ENCODE peak calls at places on chromosome 5, in nine cellular contexts. One of them, this sample, is unnamed.

GRCh38 chr5:38660194-38660668 is 103.8 kb upstream of the LIFR start:
- DNase-seq in HCEC 1CT: no peak
- DNase-seq in KG1: no peak
- DNase-seq in glutamatergic neuron: peak
- DNase-seq in stimulated activated CD4-positive, alpha-beta T cell treated with anti-CD3 and anti-CD28 coated beads, Interleukin-1b, Interleukin-23, amount 100 ng/mL, for 4 hours: no peak
- DNase-seq in NCI-H1436: peak
- DNase-seq in neuronal stem cell: peak
- DNase-seq in stomach: no peak
- DNase-seq in endothelial cell: no peak
- DNase-seq in this sample: no peak

GRCh38 chr5:52262844-52263243 is 524.9 kb upstream of the ITGA1 start:
- DNase-seq in HCEC 1CT: no peak
- DNase-seq in KG1: no peak
- DNase-seq in glutamatergic neuron: no peak
- DNase-seq in stimulated activated CD4-positive, alpha-beta T cell treated with anti-CD3 and anti-CD28 coated beads, Interleukin-1b, Interleukin-23, amount 100 ng/mL, for 4 hours: no peak
- DNase-seq in NCI-H1436: peak
- DNase-seq in neuronal stem cell: no peak
- DNase-seq in stomach: no peak
- DNase-seq in endothelial cell: no peak
- DNase-seq in this sample: no peak

GRCh38 chr5:3385874-3386536 is 209.6 kb upstream of the IRX1 start:
- DNase-seq in HCEC 1CT: no peak
- DNase-seq in KG1: no peak
- DNase-seq in glutamatergic neuron: no peak
- DNase-seq in stimulated activated CD4-positive, alpha-beta T cell treated with anti-CD3 and anti-CD28 coated beads, Interleukin-1b, Interleukin-23, amount 100 ng/mL, for 4 hours: no peak
- DNase-seq in NCI-H1436: no peak
- DNase-seq in neuronal stem cell: no peak
- DNase-seq in stomach: no peak
- DNase-seq in endothelial cell: no peak
- DNase-seq in this sample: no peak

GRCh38 chr5:56175465-56175864 is 57.7 kb downstream of the ANKRD55 start:
- DNase-seq in HCEC 1CT: peak
- DNase-seq in KG1: no peak
- DNase-seq in glutamatergic neuron: no peak
- DNase-seq in stimulated activated CD4-positive, alpha-beta T cell treated with anti-CD3 and anti-CD28 coated beads, Interleukin-1b, Interleukin-23, amount 100 ng/mL, for 4 hours: no peak
- DNase-seq in NCI-H1436: no peak
- DNase-seq in neuronal stem cell: peak
- DNase-seq in stomach: no peak
- DNase-seq in endothelial cell: no peak
- DNase-seq in this sample: no peak

GRCh38 chr5:55062039-55062779 is 38.2 kb downstream of the GZMK start:
- DNase-seq in HCEC 1CT: no peak
- DNase-seq in KG1: no peak
- DNase-seq in glutamatergic neuron: no peak
- DNase-seq in stimulated activated CD4-positive, alpha-beta T cell treated with anti-CD3 and anti-CD28 coated beads, Interleukin-1b, Interleukin-23, amount 100 ng/mL, for 4 hours: peak
- DNase-seq in NCI-H1436: no peak
- DNase-seq in neuronal stem cell: no peak
- DNase-seq in stomach: no peak
- DNase-seq in endothelial cell: no peak
- DNase-seq in this sample: no peak

GRCh38 chr5:96885518-96886338 is 9.4 kb downstream of the ERAP2 start:
- DNase-seq in HCEC 1CT: no peak
- DNase-seq in KG1: no peak
- DNase-seq in glutamatergic neuron: no peak
- DNase-seq in stimulated activated CD4-positive, alpha-beta T cell treated with anti-CD3 and anti-CD28 coated beads, Interleukin-1b, Interleukin-23, amount 100 ng/mL, for 4 hours: no peak
- DNase-seq in NCI-H1436: no peak
- DNase-seq in neuronal stem cell: no peak
- DNase-seq in stomach: no peak
- DNase-seq in endothelial cell: no peak
- DNase-seq in this sample: no peak

GRCh38 chr5:66144074-66144798 is at the start of gene SREK1:
- DNase-seq in HCEC 1CT: peak
- DNase-seq in KG1: peak
- DNase-seq in glutamatergic neuron: peak
- DNase-seq in stimulated activated CD4-positive, alpha-beta T cell treated with anti-CD3 and anti-CD28 coated beads, Interleukin-1b, Interleukin-23, amount 100 ng/mL, for 4 hours: peak
- DNase-seq in NCI-H1436: peak
- DNase-seq in neuronal stem cell: peak
- DNase-seq in stomach: peak
- DNase-seq in endothelial cell: peak
- DNase-seq in this sample: peak

GRCh38 chr5:38867071-38867790 is 21.4 kb downstream of the OSMR start:
- DNase-seq in HCEC 1CT: no peak
- DNase-seq in KG1: no peak
- DNase-seq in glutamatergic neuron: no peak
- DNase-seq in stimulated activated CD4-positive, alpha-beta T cell treated with anti-CD3 and anti-CD28 coated beads, Interleukin-1b, Interleukin-23, amount 100 ng/mL, for 4 hours: no peak
- DNase-seq in NCI-H1436: no peak
- DNase-seq in neuronal stem cell: no peak
- DNase-seq in stomach: no peak
- DNase-seq in endothelial cell: no peak
- DNase-seq in this sample: no peak

GRCh38 chr5:172903790-172904189 is 55.4 kb upstream of the RPL26L1 start:
- DNase-seq in HCEC 1CT: peak
- DNase-seq in KG1: no peak
- DNase-seq in glutamatergic neuron: no peak
- DNase-seq in stimulated activated CD4-positive, alpha-beta T cell treated with anti-CD3 and anti-CD28 coated beads, Interleukin-1b, Interleukin-23, amount 100 ng/mL, for 4 hours: no peak
- DNase-seq in NCI-H1436: no peak
- DNase-seq in neuronal stem cell: no peak
- DNase-seq in stomach: peak
- DNase-seq in endothelial cell: no peak
- DNase-seq in this sample: no peak

GRCh38 chr5:133610489-133611356 is 1.6 kb downstream of the FSTL4 start:
- DNase-seq in HCEC 1CT: no peak
- DNase-seq in KG1: no peak
- DNase-seq in glutamatergic neuron: peak
- DNase-seq in stimulated activated CD4-positive, alpha-beta T cell treated with anti-CD3 and anti-CD28 coated beads, Interleukin-1b, Interleukin-23, amount 100 ng/mL, for 4 hours: peak
- DNase-seq in NCI-H1436: no peak
- DNase-seq in neuronal stem cell: peak
- DNase-seq in stomach: peak
- DNase-seq in endothelial cell: peak
- DNase-seq in this sample: peak

GRCh38 chr5:123855630-123856029 is 343.7 kb downstream of the CSNK1G3 start:
- DNase-seq in HCEC 1CT: no peak
- DNase-seq in KG1: no peak
- DNase-seq in glutamatergic neuron: no peak
- DNase-seq in stimulated activated CD4-positive, alpha-beta T cell treated with anti-CD3 and anti-CD28 coated beads, Interleukin-1b, Interleukin-23, amount 100 ng/mL, for 4 hours: no peak
- DNase-seq in NCI-H1436: no peak
- DNase-seq in neuronal stem cell: no peak
- DNase-seq in stomach: no peak
- DNase-seq in endothelial cell: no peak
- DNase-seq in this sample: no peak

GRCh38 chr5:80707645-80708044 is 52.9 kb upstream of the DHFR start:
- DNase-seq in HCEC 1CT: peak
- DNase-seq in KG1: no peak
- DNase-seq in glutamatergic neuron: no peak
- DNase-seq in stimulated activated CD4-positive, alpha-beta T cell treated with anti-CD3 and anti-CD28 coated beads, Interleukin-1b, Interleukin-23, amount 100 ng/mL, for 4 hours: no peak
- DNase-seq in NCI-H1436: no peak
- DNase-seq in neuronal stem cell: no peak
- DNase-seq in stomach: no peak
- DNase-seq in endothelial cell: no peak
- DNase-seq in this sample: no peak

GRCh38 chr5:92969191-92969780 is 611.7 kb downstream of the NR2F1-AS1 start:
- DNase-seq in HCEC 1CT: no peak
- DNase-seq in KG1: no peak
- DNase-seq in glutamatergic neuron: no peak
- DNase-seq in stimulated activated CD4-positive, alpha-beta T cell treated with anti-CD3 and anti-CD28 coated beads, Interleukin-1b, Interleukin-23, amount 100 ng/mL, for 4 hours: no peak
- DNase-seq in NCI-H1436: no peak
- DNase-seq in neuronal stem cell: no peak
- DNase-seq in stomach: no peak
- DNase-seq in endothelial cell: no peak
- DNase-seq in this sample: no peak

GRCh38 chr5:78504726-78505431 is 143.7 kb downstream of the LHFPL2 start:
- DNase-seq in HCEC 1CT: peak
- DNase-seq in KG1: no peak
- DNase-seq in glutamatergic neuron: peak
- DNase-seq in stimulated activated CD4-positive, alpha-beta T cell treated with anti-CD3 and anti-CD28 coated beads, Interleukin-1b, Interleukin-23, amount 100 ng/mL, for 4 hours: no peak
- DNase-seq in NCI-H1436: peak
- DNase-seq in neuronal stem cell: no peak
- DNase-seq in stomach: peak
- DNase-seq in endothelial cell: no peak
- DNase-seq in this sample: no peak

GRCh38 chr5:127031147-127031862 is 947 bp upstream of the MARCHF3 start:
- DNase-seq in HCEC 1CT: no peak
- DNase-seq in KG1: no peak
- DNase-seq in glutamatergic neuron: peak
- DNase-seq in stimulated activated CD4-positive, alpha-beta T cell treated with anti-CD3 and anti-CD28 coated beads, Interleukin-1b, Interleukin-23, amount 100 ng/mL, for 4 hours: no peak
- DNase-seq in NCI-H1436: no peak
- DNase-seq in neuronal stem cell: no peak
- DNase-seq in stomach: peak
- DNase-seq in endothelial cell: no peak
- DNase-seq in this sample: no peak

GRCh38 chr5:138186002-138186447 is 7.1 kb downstream of the KIF20A start:
- DNase-seq in HCEC 1CT: no peak
- DNase-seq in KG1: no peak
- DNase-seq in glutamatergic neuron: no peak
- DNase-seq in stimulated activated CD4-positive, alpha-beta T cell treated with anti-CD3 and anti-CD28 coated beads, Interleukin-1b, Interleukin-23, amount 100 ng/mL, for 4 hours: no peak
- DNase-seq in NCI-H1436: no peak
- DNase-seq in neuronal stem cell: no peak
- DNase-seq in stomach: no peak
- DNase-seq in endothelial cell: no peak
- DNase-seq in this sample: no peak

GRCh38 chr5:31770157-31770556 is 131.2 kb downstream of the PDZD2 start:
- DNase-seq in HCEC 1CT: no peak
- DNase-seq in KG1: no peak
- DNase-seq in glutamatergic neuron: no peak
- DNase-seq in stimulated activated CD4-positive, alpha-beta T cell treated with anti-CD3 and anti-CD28 coated beads, Interleukin-1b, Interleukin-23, amount 100 ng/mL, for 4 hours: no peak
- DNase-seq in NCI-H1436: no peak
- DNase-seq in neuronal stem cell: no peak
- DNase-seq in stomach: no peak
- DNase-seq in endothelial cell: no peak
- DNase-seq in this sample: no peak

GRCh38 chr5:54148858-54149257 is 161.5 kb downstream of the ARL15 start:
- DNase-seq in HCEC 1CT: no peak
- DNase-seq in KG1: no peak
- DNase-seq in glutamatergic neuron: no peak
- DNase-seq in stimulated activated CD4-positive, alpha-beta T cell treated with anti-CD3 and anti-CD28 coated beads, Interleukin-1b, Interleukin-23, amount 100 ng/mL, for 4 hours: no peak
- DNase-seq in NCI-H1436: no peak
- DNase-seq in neuronal stem cell: no peak
- DNase-seq in stomach: no peak
- DNase-seq in endothelial cell: no peak
- DNase-seq in this sample: no peak

GRCh38 chr5:81402180-81402930 is 8.4 kb upstream of the ACOT12 start:
- DNase-seq in HCEC 1CT: no peak
- DNase-seq in KG1: no peak
- DNase-seq in glutamatergic neuron: no peak
- DNase-seq in stimulated activated CD4-positive, alpha-beta T cell treated with anti-CD3 and anti-CD28 coated beads, Interleukin-1b, Interleukin-23, amount 100 ng/mL, for 4 hours: no peak
- DNase-seq in NCI-H1436: no peak
- DNase-seq in neuronal stem cell: no peak
- DNase-seq in stomach: no peak
- DNase-seq in endothelial cell: no peak
- DNase-seq in this sample: no peak

GRCh38 chr5:9046756-9047481 is 499.0 kb downstream of the SEMA5A start:
- DNase-seq in HCEC 1CT: peak
- DNase-seq in KG1: no peak
- DNase-seq in glutamatergic neuron: no peak
- DNase-seq in stimulated activated CD4-positive, alpha-beta T cell treated with anti-CD3 and anti-CD28 coated beads, Interleukin-1b, Interleukin-23, amount 100 ng/mL, for 4 hours: no peak
- DNase-seq in NCI-H1436: no peak
- DNase-seq in neuronal stem cell: no peak
- DNase-seq in stomach: no peak
- DNase-seq in endothelial cell: no peak
- DNase-seq in this sample: peak

GRCh38 chr5:168765220-168766037 is 186.3 kb upstream of the PANK3 start:
- DNase-seq in HCEC 1CT: no peak
- DNase-seq in KG1: no peak
- DNase-seq in glutamatergic neuron: no peak
- DNase-seq in stimulated activated CD4-positive, alpha-beta T cell treated with anti-CD3 and anti-CD28 coated beads, Interleukin-1b, Interleukin-23, amount 100 ng/mL, for 4 hours: no peak
- DNase-seq in NCI-H1436: no peak
- DNase-seq in neuronal stem cell: no peak
- DNase-seq in stomach: no peak
- DNase-seq in endothelial cell: no peak
- DNase-seq in this sample: no peak

GRCh38 chr5:110045153-110045552 is 355.4 kb downstream of the MAN2A1 start:
- DNase-seq in HCEC 1CT: peak
- DNase-seq in KG1: no peak
- DNase-seq in glutamatergic neuron: no peak
- DNase-seq in stimulated activated CD4-positive, alpha-beta T cell treated with anti-CD3 and anti-CD28 coated beads, Interleukin-1b, Interleukin-23, amount 100 ng/mL, for 4 hours: no peak
- DNase-seq in NCI-H1436: no peak
- DNase-seq in neuronal stem cell: no peak
- DNase-seq in stomach: no peak
- DNase-seq in endothelial cell: no peak
- DNase-seq in this sample: no peak

GRCh38 chr5:164289526-164289925 is 784.1 kb downstream of the MAT2B start:
- DNase-seq in HCEC 1CT: no peak
- DNase-seq in KG1: no peak
- DNase-seq in glutamatergic neuron: no peak
- DNase-seq in stimulated activated CD4-positive, alpha-beta T cell treated with anti-CD3 and anti-CD28 coated beads, Interleukin-1b, Interleukin-23, amount 100 ng/mL, for 4 hours: no peak
- DNase-seq in NCI-H1436: no peak
- DNase-seq in neuronal stem cell: no peak
- DNase-seq in stomach: no peak
- DNase-seq in endothelial cell: no peak
- DNase-seq in this sample: no peak

GRCh38 chr5:6704361-6704851 is 8.8 kb upstream of the TENT4A start:
- DNase-seq in HCEC 1CT: peak
- DNase-seq in KG1: no peak
- DNase-seq in glutamatergic neuron: no peak
- DNase-seq in stimulated activated CD4-positive, alpha-beta T cell treated with anti-CD3 and anti-CD28 coated beads, Interleukin-1b, Interleukin-23, amount 100 ng/mL, for 4 hours: no peak
- DNase-seq in NCI-H1436: no peak
- DNase-seq in neuronal stem cell: no peak
- DNase-seq in stomach: no peak
- DNase-seq in endothelial cell: no peak
- DNase-seq in this sample: no peak

GRCh38 chr5:14531668-14532067 is 49.9 kb upstream of the OTULINL start:
- DNase-seq in HCEC 1CT: no peak
- DNase-seq in KG1: no peak
- DNase-seq in glutamatergic neuron: no peak
- DNase-seq in stimulated activated CD4-positive, alpha-beta T cell treated with anti-CD3 and anti-CD28 coated beads, Interleukin-1b, Interleukin-23, amount 100 ng/mL, for 4 hours: no peak
- DNase-seq in NCI-H1436: no peak
- DNase-seq in neuronal stem cell: no peak
- DNase-seq in stomach: no peak
- DNase-seq in endothelial cell: no peak
- DNase-seq in this sample: no peak

GRCh38 chr5:173645437-173645807 is 29.0 kb upstream of the BOD1 start:
- DNase-seq in HCEC 1CT: no peak
- DNase-seq in KG1: no peak
- DNase-seq in glutamatergic neuron: no peak
- DNase-seq in stimulated activated CD4-positive, alpha-beta T cell treated with anti-CD3 and anti-CD28 coated beads, Interleukin-1b, Interleukin-23, amount 100 ng/mL, for 4 hours: no peak
- DNase-seq in NCI-H1436: no peak
- DNase-seq in neuronal stem cell: no peak
- DNase-seq in stomach: no peak
- DNase-seq in endothelial cell: no peak
- DNase-seq in this sample: no peak

GRCh38 chr5:178318893-178319292 is 86.3 kb upstream of the PHYKPL start:
- DNase-seq in HCEC 1CT: no peak
- DNase-seq in KG1: no peak
- DNase-seq in glutamatergic neuron: no peak
- DNase-seq in stimulated activated CD4-positive, alpha-beta T cell treated with anti-CD3 and anti-CD28 coated beads, Interleukin-1b, Interleukin-23, amount 100 ng/mL, for 4 hours: no peak
- DNase-seq in NCI-H1436: no peak
- DNase-seq in neuronal stem cell: no peak
- DNase-seq in stomach: no peak
- DNase-seq in endothelial cell: no peak
- DNase-seq in this sample: no peak

GRCh38 chr5:167899490-167899889 is 392.0 kb upstream of the WWC1 start:
- DNase-seq in HCEC 1CT: peak
- DNase-seq in KG1: no peak
- DNase-seq in glutamatergic neuron: no peak
- DNase-seq in stimulated activated CD4-positive, alpha-beta T cell treated with anti-CD3 and anti-CD28 coated beads, Interleukin-1b, Interleukin-23, amount 100 ng/mL, for 4 hours: no peak
- DNase-seq in NCI-H1436: no peak
- DNase-seq in neuronal stem cell: no peak
- DNase-seq in stomach: no peak
- DNase-seq in endothelial cell: no peak
- DNase-seq in this sample: no peak

GRCh38 chr5:142324377-142324870 is 397 bp downstream of the SPRY4 start:
- DNase-seq in HCEC 1CT: no peak
- DNase-seq in KG1: no peak
- DNase-seq in glutamatergic neuron: no peak
- DNase-seq in stimulated activated CD4-positive, alpha-beta T cell treated with anti-CD3 and anti-CD28 coated beads, Interleukin-1b, Interleukin-23, amount 100 ng/mL, for 4 hours: no peak
- DNase-seq in NCI-H1436: no peak
- DNase-seq in neuronal stem cell: no peak
- DNase-seq in stomach: no peak
- DNase-seq in endothelial cell: no peak
- DNase-seq in this sample: no peak

GRCh38 chr5:7209583-7210139 is 186.3 kb upstream of the ADCY2 start:
- DNase-seq in HCEC 1CT: no peak
- DNase-seq in KG1: no peak
- DNase-seq in glutamatergic neuron: no peak
- DNase-seq in stimulated activated CD4-positive, alpha-beta T cell treated with anti-CD3 and anti-CD28 coated beads, Interleukin-1b, Interleukin-23, amount 100 ng/mL, for 4 hours: no peak
- DNase-seq in NCI-H1436: no peak
- DNase-seq in neuronal stem cell: no peak
- DNase-seq in stomach: no peak
- DNase-seq in endothelial cell: no peak
- DNase-seq in this sample: no peak

GRCh38 chr5:6722015-6722414 is 8.8 kb downstream of the TENT4A start:
- DNase-seq in HCEC 1CT: no peak
- DNase-seq in KG1: no peak
- DNase-seq in glutamatergic neuron: no peak
- DNase-seq in stimulated activated CD4-positive, alpha-beta T cell treated with anti-CD3 and anti-CD28 coated beads, Interleukin-1b, Interleukin-23, amount 100 ng/mL, for 4 hours: no peak
- DNase-seq in NCI-H1436: no peak
- DNase-seq in neuronal stem cell: no peak
- DNase-seq in stomach: no peak
- DNase-seq in endothelial cell: no peak
- DNase-seq in this sample: no peak